ENCODE peak calls at places on chromosome 10, in five cellular contexts. A is foreskin keratinocyte; O is adrenal gland; T is effector memory CD4-positive, alpha-beta T cell; J is ovary. W is an unnamed sample. For H3K27me3, the result is how much of the 10 kb centered on the place peaks cover.

GRCh38 chr10:95295031-95295755 is 4.4 kb upstream of the PDLIM1 start:
- DNase-seq in J (peak), O (no peak), T (no peak), A (peak), W (peak)

GRCh38 chr10:16967866-16968721 is 150.9 kb upstream of the RSU1 start:
- DNase-seq in T (no peak), O (peak), A (peak), J (no peak), W (peak)

GRCh38 chr10:121531830-121532178 is 66.4 kb downstream of the FGFR2 start:
- DNase-seq in A (no peak), O (no peak), T (no peak), J (no peak), W (no peak)

GRCh38 chr10:72587568-72587967 is 38.3 kb downstream of the MICU1 start:
- DNase-seq in T (no peak), O (no peak), J (no peak), A (no peak), W (no peak)

GRCh38 chr10:46062735-46063428 is 16.8 kb upstream of the MSMB start:
- DNase-seq in A (no peak), O (no peak), J (no peak), T (no peak), W (no peak)

GRCh38 chr10:91163709-91164474 is 56.6 kb upstream of the PCGF5 start:
- DNase-seq in T (peak), O (peak), J (peak), A (no peak), W (peak)

GRCh38 chr10:12235116-12235694 is 39.2 kb downstream of the CDC123 start:
- DNase-seq in J (no peak), A (no peak), T (no peak), O (no peak), W (no peak)

GRCh38 chr10:96441126-96441905 is 72.4 kb downstream of the TLL2 start:
- DNase-seq in A (no peak), O (no peak), J (no peak), T (no peak), W (no peak)

GRCh38 chr10:126997801-126998590 is 92.8 kb downstream of the DOCK1 start:
- DNase-seq in O (no peak), A (no peak), T (no peak), J (no peak), W (no peak)

GRCh38 chr10:44370731-44371248 is 14.1 kb downstream of the CXCL12 start:
- DNase-seq in J (no peak), T (no peak), O (no peak), A (no peak), W (no peak)

GRCh38 chr10:46525177-46525823 is 31.2 kb downstream of the GPRIN2 start:
- DNase-seq in A (peak), T (no peak), O (no peak), J (no peak), W (peak)

GRCh38 chr10:47030191-47030698 is 119.0 kb downstream of the PTPN20 start:
- DNase-seq in T (no peak), A (no peak), J (peak), O (peak), W (no peak)

GRCh38 chr10:122240401-122240800 is 30.7 kb upstream of the BTBD16 start:
- DNase-seq in O (no peak), T (no peak), A (no peak), J (no peak), W (no peak)

GRCh38 chr10:91901784-91902677 is 7.3 kb downstream of the FGFBP3 start:
- DNase-seq in O (peak), J (no peak), A (peak), T (no peak), W (peak)

GRCh38 chr10:4708123-4708759 is 117.8 kb upstream of the AKR1E2 start:
- DNase-seq in O (no peak), T (no peak), J (no peak), A (no peak), W (no peak)

GRCh38 chr10:3350790-3351364 is 178.3 kb upstream of the PITRM1 start:
- DNase-seq in J (no peak), A (no peak), T (no peak), O (no peak), W (no peak)

GRCh38 chr10:50610364-50610763 is 13.4 kb downstream of the SGMS1 start:
- DNase-seq in J (no peak), O (no peak), A (no peak), T (no peak), W (no peak)

GRCh38 chr10:126247454-126247975 is 140.8 kb downstream of the ADAM12 start:
- DNase-seq in O (peak), T (no peak), A (peak), J (peak), W (peak)

GRCh38 chr10:103427866-103428265 is 24.3 kb downstream of the CALHM2 start:
- DNase-seq in O (no peak), T (no peak), A (no peak), J (no peak), W (no peak)

GRCh38 chr10:10782603-10783002 is 235.1 kb upstream of the CELF2 start:
- DNase-seq in O (no peak), T (no peak), J (no peak), A (no peak), W (no peak)

GRCh38 chr10:97550336-97551149 is 22.0 kb upstream of the ANKRD2 start:
- DNase-seq in T (no peak), J (no peak), O (no peak), A (no peak), W (no peak)

GRCh38 chr10:98608417-98608816 is 161.7 kb upstream of the HPS1 start:
- DNase-seq in J (no peak), A (no peak), O (no peak), T (no peak), W (peak)

GRCh38 chr10:84267503-84268126 is 22.8 kb downstream of the RGR start:
- DNase-seq in A (peak), O (peak), J (no peak), T (no peak), W (peak)

GRCh38 chr10:10772411-10772810 is 245.3 kb upstream of the CELF2 start:
- DNase-seq in J (no peak), T (no peak), O (no peak), A (no peak), W (no peak)

GRCh38 chr10:79235765-79236755 is 111.2 kb upstream of the PPIF start:
- DNase-seq in J (no peak), O (no peak), T (no peak), A (no peak), W (no peak)

GRCh38 chr10:124220547-124220946 is 127.1 kb upstream of the CHST15 start:
- DNase-seq in O (peak), T (no peak), J (no peak), A (no peak), W (no peak)

GRCh38 chr10:74598891-74599566 is 227.4 kb upstream of the KAT6B start:
- DNase-seq in T (no peak), A (no peak), O (no peak), J (no peak), W (no peak)

GRCh38 chr10:132532784-132533560 is 4.6 kb upstream of the INPP5A start:
- DNase-seq in A (peak), T (no peak), J (no peak), O (no peak), W (peak)

GRCh38 chr10:75347211-75347610 is 54.4 kb downstream of the ZNF503 start:
- DNase-seq in T (no peak), A (no peak), O (no peak), J (no peak), W (no peak)

GRCh38 chr10:111996103-111996502 is 187.5 kb downstream of the GPAM start:
- DNase-seq in T (no peak), O (no peak), J (no peak), A (no peak), W (no peak)

GRCh38 chr10:22345301-22346086 is at the start of gene SPAG6:
- DNase-seq in J (peak), T (peak), O (no peak), A (no peak), W (peak)

GRCh38 chr10:97053285-97053684 is 132.5 kb downstream of the SLIT1 start:
- DNase-seq in J (no peak), A (no peak), T (no peak), O (no peak), W (no peak)

GRCh38 chr10:125157473-125157865 is 2.9 kb downstream of the CTBP2 start:
- DNase-seq in A (no peak), T (no peak), O (peak), J (peak), W (no peak)

GRCh38 chr10:106181491-106181890 is 983.0 kb downstream of the SORCS1 start:
- DNase-seq in T (no peak), J (no peak), A (no peak), O (no peak), W (no peak)

GRCh38 chr10:54282012-54282411 is 519.0 kb downstream of the PCDH15 start:
- DNase-seq in O (no peak), J (no peak), A (no peak), T (no peak), W (no peak)
- H3K27me3 ChIP-seq in O (under half), J (under half), A (under half), T (under half), W (under half)

GRCh38 chr10:100683004-100683403 is 62.4 kb upstream of the PAX2 start:
- DNase-seq in J (no peak), O (no peak), T (no peak), A (no peak), W (no peak)
- H3K27me3 ChIP-seq in J (under half), O (half or more), T (under half), A (half or more), W (half or more)

DNA sequence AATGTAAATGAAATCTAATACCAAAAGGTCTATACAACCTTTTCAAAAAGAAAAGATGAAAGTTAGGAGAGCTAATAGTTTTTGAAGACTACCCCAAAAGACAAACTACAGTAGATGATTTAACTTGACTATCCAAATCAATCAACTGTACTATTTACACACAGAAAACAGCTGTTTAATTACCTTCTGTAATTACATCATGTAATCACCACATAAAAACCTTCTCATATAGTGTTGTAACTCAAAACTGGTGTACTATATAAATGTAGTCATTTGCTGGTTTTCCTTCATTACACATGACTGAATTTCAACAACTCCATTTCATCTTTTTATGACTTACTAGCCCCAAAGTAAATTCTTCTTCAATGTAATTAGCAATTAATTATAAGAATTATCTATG is 4.5 kb downstream of the RTKN2 start:
- DNase-seq in A (no peak), T (no peak), J (no peak), O (no peak), W (no peak)
- H3K27me3 ChIP-seq in A (under half), T (under half), J (under half), O (under half), W (under half)

GRCh38 chr10:129056734-129057689 is 410.0 kb upstream of the MGMT start:
- DNase-seq in O (no peak), T (no peak), J (no peak), A (no peak), W (no peak)
- H3K27me3 ChIP-seq in O (under half), T (under half), J (under half), A (under half), W (under half)

GRCh38 chr10:101690461-101690860 is 4.5 kb downstream of the FBXW4 start:
- DNase-seq in O (no peak), J (no peak), T (no peak), A (no peak), W (no peak)
- H3K27me3 ChIP-seq in O (under half), J (under half), T (under half), A (under half), W (under half)

GRCh38 chr10:93600446-93600860 is 582 bp downstream of the RBP4 start:
- DNase-seq in J (no peak), A (no peak), T (no peak), O (no peak), W (no peak)

GRCh38 chr10:93600861-93601773 is at the start of gene RBP4:
- DNase-seq in J (peak), T (no peak), O (no peak), A (no peak), W (peak)

GRCh38 chr10:93603023-93603422 is 2.0 kb upstream of the RBP4 start:
- DNase-seq in O (no peak), J (no peak), T (no peak), A (no peak), W (no peak)

GRCh38 chr10:93599778-93600177 is 1.3 kb downstream of the RBP4 start:
- DNase-seq in O (no peak), T (no peak), J (no peak), A (no peak), W (no peak)

GRCh38 chr10:93601774-93602162 is 733 bp upstream of the RBP4 start:
- DNase-seq in O (no peak), T (no peak), A (no peak), J (no peak), W (no peak)
- H3K27me3 ChIP-seq in O (under half), T (under half), A (half or more), J (under half), W (under half)